ENCODE peak calls at places on chromosome 7, in ten cellular contexts. One of them, this sample, is unnamed.

GRCh38 chr7:123460616-123461015 is 73.8 kb downstream of the IQUB start:
- DNase-seq in psoas muscle: no peak
- DNase-seq in GM13977: no peak
- DNase-seq in H9: no peak
- DNase-seq in foreskin fibroblast: no peak
- DNase-seq in A549: no peak
- DNase-seq in OCI-LY7: no peak
- DNase-seq in transverse colon: no peak
- DNase-seq in AG09319: no peak
- DNase-seq in CD8-positive, alpha-beta T cell: no peak
- DNase-seq in this sample: no peak

GRCh38 chr7:74476546-74477095 is 22.9 kb downstream of the GTF2IRD1 start:
- DNase-seq in OCI-LY7: no peak
- DNase-seq in GM13977: no peak
- DNase-seq in psoas muscle: peak
- DNase-seq in AG09319: no peak
- DNase-seq in foreskin fibroblast: no peak
- DNase-seq in CD8-positive, alpha-beta T cell: no peak
- DNase-seq in H9: no peak
- DNase-seq in transverse colon: no peak
- DNase-seq in A549: no peak
- DNase-seq in this sample: no peak

GRCh38 chr7:88150018-88150417 is 69.8 kb downstream of the SRI start:
- DNase-seq in foreskin fibroblast: no peak
- DNase-seq in psoas muscle: no peak
- DNase-seq in GM13977: no peak
- DNase-seq in A549: no peak
- DNase-seq in H9: no peak
- DNase-seq in OCI-LY7: no peak
- DNase-seq in CD8-positive, alpha-beta T cell: no peak
- DNase-seq in transverse colon: no peak
- DNase-seq in AG09319: no peak
- DNase-seq in this sample: no peak

GRCh38 chr7:125512373-125512772 is 582.7 kb upstream of the POT1 start:
- DNase-seq in AG09319: no peak
- DNase-seq in GM13977: no peak
- DNase-seq in CD8-positive, alpha-beta T cell: no peak
- DNase-seq in A549: no peak
- DNase-seq in psoas muscle: no peak
- DNase-seq in OCI-LY7: no peak
- DNase-seq in H9: no peak
- DNase-seq in foreskin fibroblast: no peak
- DNase-seq in transverse colon: no peak
- DNase-seq in this sample: no peak

GRCh38 chr7:14988941-14989340 is 86.4 kb upstream of the DGKB start:
- DNase-seq in H9: no peak
- DNase-seq in OCI-LY7: no peak
- DNase-seq in GM13977: no peak
- DNase-seq in CD8-positive, alpha-beta T cell: no peak
- DNase-seq in transverse colon: no peak
- DNase-seq in AG09319: peak
- DNase-seq in foreskin fibroblast: peak
- DNase-seq in A549: no peak
- DNase-seq in psoas muscle: no peak
- DNase-seq in this sample: no peak

GRCh38 chr7:85525661-85526060 is 338.8 kb upstream of the SEMA3D start:
- DNase-seq in foreskin fibroblast: peak
- DNase-seq in transverse colon: no peak
- DNase-seq in CD8-positive, alpha-beta T cell: no peak
- DNase-seq in AG09319: no peak
- DNase-seq in GM13977: no peak
- DNase-seq in OCI-LY7: no peak
- DNase-seq in A549: no peak
- DNase-seq in H9: no peak
- DNase-seq in psoas muscle: no peak
- DNase-seq in this sample: no peak

GRCh38 chr7:96067321-96067720 is 254.6 kb downstream of the SLC25A13 start:
- DNase-seq in AG09319: no peak
- DNase-seq in H9: no peak
- DNase-seq in foreskin fibroblast: no peak
- DNase-seq in GM13977: no peak
- DNase-seq in CD8-positive, alpha-beta T cell: no peak
- DNase-seq in transverse colon: no peak
- DNase-seq in OCI-LY7: no peak
- DNase-seq in psoas muscle: no peak
- DNase-seq in A549: no peak
- DNase-seq in this sample: no peak

GRCh38 chr7:127786184-127786583 is 134.2 kb downstream of the SND1 start:
- DNase-seq in GM13977: no peak
- DNase-seq in AG09319: no peak
- DNase-seq in psoas muscle: no peak
- DNase-seq in foreskin fibroblast: peak
- DNase-seq in transverse colon: no peak
- DNase-seq in H9: no peak
- DNase-seq in A549: no peak
- DNase-seq in OCI-LY7: no peak
- DNase-seq in CD8-positive, alpha-beta T cell: no peak
- DNase-seq in this sample: no peak

GRCh38 chr7:155953501-155953778 is 141.2 kb upstream of the SHH start:
- DNase-seq in CD8-positive, alpha-beta T cell: no peak
- DNase-seq in AG09319: no peak
- DNase-seq in OCI-LY7: no peak
- DNase-seq in GM13977: no peak
- DNase-seq in psoas muscle: no peak
- DNase-seq in transverse colon: no peak
- DNase-seq in H9: no peak
- DNase-seq in foreskin fibroblast: no peak
- DNase-seq in A549: no peak
- DNase-seq in this sample: no peak

DNA sequence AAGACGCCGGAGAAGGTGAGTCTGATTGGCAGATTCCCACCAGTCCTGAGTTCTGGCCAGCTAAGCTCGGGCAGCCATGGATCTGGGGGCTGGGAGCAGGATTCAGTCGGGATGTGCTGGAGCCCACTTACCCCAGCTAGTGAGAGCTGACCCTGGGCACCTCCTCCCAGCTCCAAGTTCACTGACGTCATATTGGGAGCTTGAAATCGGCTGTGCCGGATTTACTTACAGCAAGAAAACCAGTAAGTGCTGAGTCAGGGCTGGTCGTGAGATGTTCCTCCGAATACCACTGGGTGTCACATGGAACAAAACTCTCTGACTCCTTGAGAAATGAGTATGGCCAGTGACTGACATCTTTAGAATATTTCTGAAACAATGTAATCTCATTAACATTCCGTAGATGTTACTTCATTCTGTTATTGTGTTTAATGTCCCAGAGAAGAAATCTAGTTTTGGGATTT is 621.2 kb downstream of the SDK1 start:
- DNase-seq in OCI-LY7: peak
- DNase-seq in CD8-positive, alpha-beta T cell: no peak
- DNase-seq in psoas muscle: no peak
- DNase-seq in AG09319: peak
- DNase-seq in A549: peak
- DNase-seq in H9: peak
- DNase-seq in transverse colon: peak
- DNase-seq in foreskin fibroblast: peak
- DNase-seq in GM13977: no peak
- DNase-seq in this sample: no peak
- TF ChIP-seq CTCF in OCI-LY7: peak
- TF ChIP-seq CTCF in CD8-positive, alpha-beta T cell: no peak
- TF ChIP-seq CTCF in psoas muscle: peak
- TF ChIP-seq CTCF in AG09319: no peak
- TF ChIP-seq CTCF in A549: peak
- TF ChIP-seq CTCF in H9: peak
- TF ChIP-seq CTCF in transverse colon: no peak
- TF ChIP-seq CTCF in foreskin fibroblast: no peak
- TF ChIP-seq CTCF in GM13977: no peak
- TF ChIP-seq CTCF in this sample: no peak

GRCh38 chr7:29989257-29989995 is at the start of gene SCRN1:
- DNase-seq in GM13977: peak
- DNase-seq in A549: peak
- DNase-seq in psoas muscle: peak
- DNase-seq in H9: peak
- DNase-seq in OCI-LY7: peak
- DNase-seq in CD8-positive, alpha-beta T cell: peak
- DNase-seq in AG09319: no peak
- DNase-seq in transverse colon: peak
- DNase-seq in foreskin fibroblast: peak
- DNase-seq in this sample: peak
- TF ChIP-seq CTCF in GM13977: no peak
- TF ChIP-seq CTCF in A549: no peak
- TF ChIP-seq CTCF in psoas muscle: no peak
- TF ChIP-seq CTCF in H9: peak
- TF ChIP-seq CTCF in OCI-LY7: no peak
- TF ChIP-seq CTCF in CD8-positive, alpha-beta T cell: no peak
- TF ChIP-seq CTCF in AG09319: no peak
- TF ChIP-seq CTCF in transverse colon: peak
- TF ChIP-seq CTCF in foreskin fibroblast: no peak
- TF ChIP-seq CTCF in this sample: no peak

GRCh38 chr7:104008107-104008506 is 18.6 kb upstream of the RELN start:
- DNase-seq in GM13977: no peak
- DNase-seq in psoas muscle: no peak
- DNase-seq in OCI-LY7: no peak
- DNase-seq in AG09319: no peak
- DNase-seq in transverse colon: no peak
- DNase-seq in H9: no peak
- DNase-seq in CD8-positive, alpha-beta T cell: no peak
- DNase-seq in foreskin fibroblast: no peak
- DNase-seq in A549: no peak
- DNase-seq in this sample: no peak

GRCh38 chr7:104011829-104012228 is 22.4 kb upstream of the RELN start:
- DNase-seq in A549: no peak
- DNase-seq in CD8-positive, alpha-beta T cell: no peak
- DNase-seq in AG09319: no peak
- DNase-seq in psoas muscle: no peak
- DNase-seq in GM13977: no peak
- DNase-seq in foreskin fibroblast: no peak
- DNase-seq in H9: no peak
- DNase-seq in OCI-LY7: no peak
- DNase-seq in transverse colon: no peak
- DNase-seq in this sample: no peak

GRCh38 chr7:104007614-104008013 is 18.2 kb upstream of the RELN start:
- DNase-seq in H9: no peak
- DNase-seq in transverse colon: no peak
- DNase-seq in psoas muscle: no peak
- DNase-seq in foreskin fibroblast: no peak
- DNase-seq in CD8-positive, alpha-beta T cell: no peak
- DNase-seq in OCI-LY7: no peak
- DNase-seq in GM13977: no peak
- DNase-seq in AG09319: no peak
- DNase-seq in A549: no peak
- DNase-seq in this sample: no peak

GRCh38 chr7:104012815-104013214 is 23.4 kb upstream of the RELN start:
- DNase-seq in GM13977: no peak
- DNase-seq in OCI-LY7: no peak
- DNase-seq in H9: no peak
- DNase-seq in AG09319: no peak
- DNase-seq in psoas muscle: no peak
- DNase-seq in transverse colon: no peak
- DNase-seq in foreskin fibroblast: no peak
- DNase-seq in A549: no peak
- DNase-seq in CD8-positive, alpha-beta T cell: no peak
- DNase-seq in this sample: no peak

DNA sequence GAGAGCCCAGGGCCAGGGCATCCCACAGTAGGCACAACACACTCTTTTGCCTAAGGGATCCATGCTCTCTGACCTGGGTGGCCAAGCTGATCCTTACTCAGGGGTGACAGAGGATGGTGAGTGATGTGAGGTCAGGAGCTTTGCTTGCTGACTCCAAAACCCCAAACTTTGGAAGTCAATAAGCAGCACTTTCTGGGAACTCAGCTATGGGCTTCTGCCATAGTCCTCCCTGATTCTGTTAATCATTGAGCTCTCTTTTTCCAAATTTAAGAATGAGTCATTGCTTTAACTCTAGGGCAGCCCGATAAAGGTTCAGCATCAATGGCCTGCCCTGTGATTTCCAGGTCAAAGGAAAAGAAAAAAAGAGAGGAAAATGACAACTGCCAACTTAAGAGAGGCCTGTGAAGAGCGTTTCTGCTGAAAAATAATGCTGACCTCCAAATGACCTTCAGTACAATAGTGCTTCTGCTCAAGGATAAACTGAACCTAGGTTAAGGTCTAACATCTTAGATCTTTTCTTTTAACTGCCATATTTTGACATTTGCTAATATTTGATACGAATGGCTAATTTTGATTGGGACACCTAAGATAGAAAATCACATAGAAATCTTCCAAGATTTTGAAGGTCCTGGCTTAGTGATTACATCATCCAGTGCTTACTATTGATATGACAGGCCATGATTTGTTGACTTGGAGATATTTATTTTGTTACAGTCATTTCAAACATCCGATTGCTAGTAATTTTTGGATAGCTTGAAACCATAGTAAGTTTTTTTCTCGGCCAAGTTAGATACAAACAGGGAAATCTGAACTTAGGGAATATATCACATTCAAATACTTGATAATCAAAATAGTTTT is 20.8 kb upstream of the RELN start:
- DNase-seq in GM13977: no peak
- DNase-seq in A549: no peak
- DNase-seq in CD8-positive, alpha-beta T cell: no peak
- DNase-seq in psoas muscle: no peak
- DNase-seq in transverse colon: no peak
- DNase-seq in foreskin fibroblast: no peak
- DNase-seq in H9: no peak
- DNase-seq in OCI-LY7: no peak
- DNase-seq in AG09319: no peak
- DNase-seq in this sample: no peak
- TF ChIP-seq CTCF in GM13977: no peak
- TF ChIP-seq CTCF in A549: no peak
- TF ChIP-seq CTCF in CD8-positive, alpha-beta T cell: no peak
- TF ChIP-seq CTCF in psoas muscle: no peak
- TF ChIP-seq CTCF in transverse colon: no peak
- TF ChIP-seq CTCF in foreskin fibroblast: no peak
- TF ChIP-seq CTCF in H9: no peak
- TF ChIP-seq CTCF in OCI-LY7: no peak
- TF ChIP-seq CTCF in AG09319: no peak
- TF ChIP-seq CTCF in this sample: no peak

DNA sequence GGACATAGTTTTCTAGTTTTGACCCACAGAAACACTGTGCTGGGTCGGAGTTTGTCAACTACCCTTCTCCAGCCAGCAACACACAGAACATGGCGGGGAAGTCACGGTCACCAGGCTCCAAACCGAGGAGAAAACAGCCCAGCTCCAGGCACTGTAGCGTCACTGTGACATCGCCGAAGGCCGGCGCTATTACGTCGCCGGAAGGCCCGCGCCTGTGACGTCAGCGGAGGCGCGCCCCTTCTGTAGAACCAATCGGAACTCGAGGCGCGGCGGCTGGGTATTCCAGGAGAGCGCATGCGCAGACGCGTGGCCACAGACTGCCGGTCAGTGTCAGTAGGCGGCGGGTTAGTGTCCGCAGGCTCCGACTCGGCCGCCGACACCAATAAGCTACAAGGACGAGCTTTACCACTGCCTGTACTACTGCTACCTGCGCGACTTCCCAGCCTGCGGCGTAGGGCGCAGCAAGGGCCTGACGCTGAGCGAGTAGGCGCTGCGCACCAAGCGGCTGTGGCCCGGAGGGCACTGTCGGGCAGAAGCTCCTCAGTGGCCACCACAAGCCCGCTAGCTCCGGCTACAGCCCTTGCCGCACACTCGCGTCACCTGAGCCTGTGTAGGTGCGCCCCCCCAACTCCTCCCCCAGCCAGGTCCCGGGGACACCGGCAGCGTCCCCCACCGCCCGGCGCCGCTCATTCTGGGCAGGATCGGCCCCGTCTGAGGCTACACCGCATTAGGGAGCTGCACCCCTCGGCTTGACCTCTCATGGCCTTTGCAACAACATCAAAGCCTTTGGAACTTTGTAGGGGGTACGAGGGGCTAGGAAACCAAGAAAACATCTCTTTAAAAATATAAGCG is 35.1 kb upstream of the SRRM3 start:
- DNase-seq in AG09319: peak
- DNase-seq in OCI-LY7: peak
- DNase-seq in psoas muscle: peak
- DNase-seq in GM13977: peak
- DNase-seq in transverse colon: peak
- DNase-seq in A549: peak
- DNase-seq in CD8-positive, alpha-beta T cell: peak
- DNase-seq in H9: peak
- DNase-seq in foreskin fibroblast: peak
- DNase-seq in this sample: peak
- TF ChIP-seq CTCF in AG09319: peak
- TF ChIP-seq CTCF in OCI-LY7: no peak
- TF ChIP-seq CTCF in psoas muscle: peak
- TF ChIP-seq CTCF in GM13977: no peak
- TF ChIP-seq CTCF in transverse colon: peak
- TF ChIP-seq CTCF in A549: no peak
- TF ChIP-seq CTCF in CD8-positive, alpha-beta T cell: no peak
- TF ChIP-seq CTCF in H9: peak
- TF ChIP-seq CTCF in foreskin fibroblast: peak
- TF ChIP-seq CTCF in this sample: no peak

This sample was measured in GM10248.